ENCODE peak calls at places on chromosomes 4 and X, in six cellular contexts. T is natural killer cell, S is AG09309, B is A673, C is progenitor cell of endocrine pancreas, P is MCF 10A. Y is an unnamed sample.

GRCh38 chr4:1055721-1056590 is 44.5 kb downstream of the FGFRL1 start:
- DNase-seq in T (peak), S (no peak), B (no peak), C (no peak), P (no peak), Y (no peak)

GRCh38 chr4:94634266-94634665 is 123.5 kb upstream of the BMPR1B start:
- DNase-seq in T (no peak), S (peak), B (peak), C (no peak), P (no peak), Y (no peak)

GRCh38 chr4:985123-985830 is 1.6 kb upstream of the IDUA start:
- DNase-seq in T (peak), S (no peak), B (no peak), C (no peak), P (peak), Y (no peak)

GRCh38 chr4:8599657-8600056 is 7.1 kb downstream of the CPZ start:
- DNase-seq in T (no peak), S (peak), B (peak), C (no peak), P (peak), Y (no peak)

GRCh38 chrX:133633162-133633561 is 217.9 kb upstream of the GPC4 start:
- DNase-seq in T (no peak), S (no peak), B (no peak), C (no peak), P (no peak), Y (no peak)

GRCh38 chrX:3360881-3361280 is 14.4 kb upstream of the MXRA5 start:
- DNase-seq in T (no peak), S (no peak), B (no peak), C (no peak), P (no peak), Y (no peak)

GRCh38 chrX:140572724-140573123 is 67.9 kb upstream of the SOX3 start:
- DNase-seq in T (no peak), S (no peak), B (peak), C (peak), P (peak), Y (no peak)

GRCh38 chr4:186904104-186904503 is 180.4 kb upstream of the FAT1 start:
- DNase-seq in T (no peak), S (peak), B (peak), C (no peak), P (peak), Y (no peak)

GRCh38 chr4:55791666-55792065 is 27.9 kb upstream of the EXOC1L start:
- DNase-seq in T (no peak), S (no peak), B (no peak), C (no peak), P (peak), Y (no peak)

GRCh38 chrX:13293700-13294099 is 26.2 kb downstream of the ATXN3L start:
- DNase-seq in T (no peak), S (no peak), B (peak), C (no peak), P (peak), Y (no peak)

GRCh38 chr4:98421106-98421505 is 159.9 kb downstream of the RAP1GDS1 start:
- DNase-seq in T (no peak), S (peak), B (no peak), C (no peak), P (no peak), Y (no peak)

GRCh38 chrX:80812176-80812575 is 2.5 kb upstream of the BRWD3 start:
- DNase-seq in T (peak), S (no peak), B (peak), C (no peak), P (peak), Y (no peak)

GRCh38 chrX:12138366-12139313 is at the start of gene FRMPD4:
- DNase-seq in T (no peak), S (no peak), B (no peak), C (peak), P (no peak), Y (no peak)

GRCh38 chrX:121254336-121254735 is 206.9 kb downstream of the GLUD2 start:
- DNase-seq in T (no peak), S (no peak), B (peak), C (no peak), P (peak), Y (no peak)

GRCh38 chrX:143115466-143115865 is 89.7 kb downstream of the SPANXN4 start:
- DNase-seq in T (no peak), S (no peak), B (no peak), C (no peak), P (no peak), Y (no peak)

GRCh38 chrX:46574337-46574940 is 874 bp downstream of the CHST7 start:
- DNase-seq in T (peak), S (no peak), B (peak), C (peak), P (no peak), Y (peak)

GRCh38 chrX:7179446-7179845 is 31.5 kb upstream of the PUDP start:
- DNase-seq in T (no peak), S (no peak), B (no peak), C (no peak), P (no peak), Y (no peak)

GRCh38 chrX:7254144-7254543 is 106.2 kb upstream of the PUDP start:
- DNase-seq in T (no peak), S (no peak), B (no peak), C (no peak), P (no peak), Y (no peak)

GRCh38 chrX:151899622-151900021 is 13.1 kb upstream of the MAGEA4 start:
- DNase-seq in T (no peak), S (no peak), B (no peak), C (no peak), P (no peak), Y (no peak)

GRCh38 chrX:43677993-43678392 is 21.9 kb downstream of the MAOA start:
- DNase-seq in T (no peak), S (no peak), B (no peak), C (no peak), P (no peak), Y (no peak)

GRCh38 chr4:172865531-172866127 is 303.0 kb upstream of the GALNT7 start:
- DNase-seq in T (no peak), S (no peak), B (no peak), C (no peak), P (no peak), Y (no peak)

GRCh38 chrX:1305411-1305810 is 31.2 kb upstream of the IL3RA start:
- DNase-seq in T (no peak), S (no peak), B (no peak), C (no peak), P (no peak), Y (peak)

GRCh38 chrX:147978931-147979330 is 2.2 kb upstream of the FMR1NB start:
- DNase-seq in T (no peak), S (no peak), B (peak), C (no peak), P (peak), Y (no peak)

GRCh38 chr4:105624530-105624929 is 72.1 kb downstream of the ARHGEF38 start:
- DNase-seq in T (no peak), S (peak), B (no peak), C (no peak), P (peak), Y (no peak)

GRCh38 chr4:81504685-81505598 is 33.2 kb upstream of the RASGEF1B start:
- DNase-seq in T (peak), S (no peak), B (no peak), C (no peak), P (no peak), Y (no peak)

GRCh38 chr4:2135083-2135482 is 76.0 kb downstream of the NAT8L start:
- DNase-seq in T (no peak), S (no peak), B (peak), C (no peak), P (peak), Y (no peak)

GRCh38 chr4:27048350-27049100 is 187.9 kb downstream of the STIM2 start:
- DNase-seq in T (no peak), S (no peak), B (peak), C (no peak), P (peak), Y (no peak)

GRCh38 chrX:69229436-69229835 is 64.2 kb upstream of the PJA1 start:
- DNase-seq in T (no peak), S (peak), B (no peak), C (no peak), P (no peak), Y (no peak)

GRCh38 chr4:177448850-177449249 is 6.6 kb upstream of the AGA start:
- DNase-seq in T (no peak), S (peak), B (peak), C (no peak), P (no peak), Y (no peak)

GRCh38 chr4:188858696-188859095 is 719.5 kb downstream of the TRIML1 start:
- DNase-seq in T (no peak), S (no peak), B (no peak), C (no peak), P (no peak), Y (no peak)

GRCh38 chr4:121943941-121944340 is 7.9 kb downstream of the TRPC3 start:
- DNase-seq in T (no peak), S (no peak), B (peak), C (no peak), P (no peak), Y (no peak)

GRCh38 chr4:153541426-153542096 is 75.4 kb downstream of the TMEM131L start:
- DNase-seq in T (no peak), S (peak), B (no peak), C (no peak), P (peak), Y (no peak)

GRCh38 chr4:89000844-89001360 is 56.1 kb downstream of the FAM13A start:
- DNase-seq in T (no peak), S (no peak), B (peak), C (no peak), P (peak), Y (no peak)

GRCh38 chr4:130110760-130111159 is 1014.8 kb downstream of the C4orf33 start:
- DNase-seq in T (no peak), S (no peak), B (no peak), C (no peak), P (no peak), Y (no peak)

GRCh38 chrX:115017455-115017854 is at the start of gene IL13RA2:
- DNase-seq in T (no peak), S (no peak), B (no peak), C (no peak), P (no peak), Y (no peak)

GRCh38 chr4:183971938-183972490 is 66.9 kb downstream of the STOX2 start:
- DNase-seq in T (no peak), S (no peak), B (peak), C (no peak), P (no peak), Y (no peak)

GRCh38 chrX:154467556-154467955 is 9.5 kb downstream of the PLXNA3 start:
- DNase-seq in T (no peak), S (no peak), B (no peak), C (no peak), P (no peak), Y (no peak)

GRCh38 chr4:86934147-86934771 is 552 bp upstream of the AFF1 start:
- DNase-seq in T (no peak), S (no peak), B (no peak), C (no peak), P (no peak), Y (no peak)

DNA sequence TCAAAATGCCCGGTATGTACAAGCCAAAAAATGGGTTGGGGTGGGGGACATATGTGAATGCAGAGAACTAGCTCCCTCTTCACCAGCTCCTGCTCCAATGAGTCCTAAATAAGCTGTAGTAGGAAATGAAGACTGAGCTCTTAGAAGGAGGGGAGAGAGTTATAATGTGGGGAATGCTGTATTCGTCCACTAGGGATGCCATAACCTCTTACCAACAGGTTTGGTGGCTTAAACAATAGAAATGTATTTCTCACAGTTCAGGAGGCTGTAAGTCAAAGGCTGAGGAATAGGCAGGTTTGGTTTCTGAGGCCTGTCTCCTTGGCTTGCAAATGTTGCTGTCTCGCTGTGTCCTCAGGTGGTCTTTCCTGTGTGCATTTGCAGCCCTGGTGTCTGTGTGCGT is 4.4 kb upstream of the INPP4B start:
- DNase-seq in T (no peak), S (no peak), B (no peak), C (no peak), P (no peak), Y (no peak)
- TF ChIP-seq CTCF in T (no peak), S (peak), B (peak), C (peak), P (no peak), Y (peak)

GRCh38 chrX:49762175-49762704 is 66.5 kb upstream of the PAGE1 start:
- DNase-seq in T (no peak), S (no peak), B (no peak), C (no peak), P (no peak), Y (no peak)

GRCh38 chrX:49767231-49767630 is 61.9 kb upstream of the PAGE4 start:
- DNase-seq in T (no peak), S (no peak), B (no peak), C (no peak), P (no peak), Y (no peak)

GRCh38 chrX:49760288-49760885 is 64.6 kb upstream of the PAGE1 start:
- DNase-seq in T (no peak), S (no peak), B (no peak), C (no peak), P (no peak), Y (no peak)

GRCh38 chrX:49756692-49757091 is 60.9 kb upstream of the PAGE1 start:
- DNase-seq in T (no peak), S (no peak), B (no peak), C (no peak), P (no peak), Y (no peak)

GRCh38 chrX:49761481-49761880 is 65.7 kb upstream of the PAGE1 start:
- DNase-seq in T (no peak), S (no peak), B (peak), C (no peak), P (peak), Y (no peak)
- TF ChIP-seq CTCF in T (peak), S (peak), B (peak), C (peak), P (peak), Y (peak)

DNA sequence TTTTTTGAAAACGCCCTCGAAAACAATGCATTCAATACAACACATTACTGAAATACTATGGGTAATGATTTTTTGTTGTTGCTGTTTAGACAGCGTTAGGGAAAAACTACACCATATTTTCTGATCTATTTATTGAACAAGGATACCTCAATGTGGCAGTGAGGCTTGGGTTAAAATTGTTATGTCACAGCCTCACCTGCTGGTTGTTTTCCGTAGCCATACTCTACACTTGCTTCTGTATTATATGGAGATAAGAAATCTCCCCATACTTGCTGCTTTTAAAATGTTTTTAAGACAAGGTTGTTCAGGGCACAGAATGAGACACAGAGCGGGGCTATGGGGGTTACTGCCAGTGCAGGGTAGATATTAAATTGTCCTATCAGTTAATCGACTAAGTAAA is 221.6 kb upstream of the FTHL17 start:
- DNase-seq in T (no peak), S (no peak), B (no peak), C (no peak), P (peak), Y (no peak)
- TF ChIP-seq CTCF in T (no peak), S (no peak), B (peak), C (no peak), P (peak), Y (no peak)

GRCh38 chr4:127622923-127623754 is 9.6 kb upstream of the INTU start:
- DNase-seq in T (no peak), S (no peak), B (peak), C (peak), P (peak), Y (no peak)
- TF ChIP-seq CTCF in T (no peak), S (no peak), B (peak), C (peak), P (peak), Y (peak)

DNA sequence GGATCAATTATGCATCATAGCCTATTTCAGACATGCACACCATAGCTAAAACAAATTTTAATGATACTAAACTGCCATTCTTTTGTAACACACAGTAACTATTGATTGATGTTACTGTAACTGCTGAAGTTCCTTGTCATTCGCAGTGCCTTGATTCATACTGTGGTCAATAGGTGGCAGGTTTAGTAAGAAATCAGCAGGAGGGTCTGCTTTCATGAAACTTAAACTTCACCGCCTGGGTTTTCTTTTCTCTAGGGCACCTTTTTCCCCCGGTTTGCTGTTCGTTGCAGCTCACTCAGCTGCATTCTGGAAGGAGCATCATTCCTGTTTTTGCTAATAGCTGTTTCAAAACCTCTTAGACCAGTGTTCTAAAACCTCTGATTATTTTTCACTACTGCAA is 88.1 kb downstream of the RPA4 start:
- DNase-seq in T (no peak), S (no peak), B (no peak), C (no peak), P (no peak), Y (no peak)
- TF ChIP-seq CTCF in T (no peak), S (no peak), B (no peak), C (peak), P (no peak), Y (peak)

GRCh38 chr4:110637408-110638131 is 14.7 kb upstream of the PITX2 start:
- DNase-seq in T (no peak), S (no peak), B (peak), C (no peak), P (no peak), Y (no peak)
- TF ChIP-seq CTCF in T (no peak), S (peak), B (peak), C (peak), P (no peak), Y (peak)

DNA sequence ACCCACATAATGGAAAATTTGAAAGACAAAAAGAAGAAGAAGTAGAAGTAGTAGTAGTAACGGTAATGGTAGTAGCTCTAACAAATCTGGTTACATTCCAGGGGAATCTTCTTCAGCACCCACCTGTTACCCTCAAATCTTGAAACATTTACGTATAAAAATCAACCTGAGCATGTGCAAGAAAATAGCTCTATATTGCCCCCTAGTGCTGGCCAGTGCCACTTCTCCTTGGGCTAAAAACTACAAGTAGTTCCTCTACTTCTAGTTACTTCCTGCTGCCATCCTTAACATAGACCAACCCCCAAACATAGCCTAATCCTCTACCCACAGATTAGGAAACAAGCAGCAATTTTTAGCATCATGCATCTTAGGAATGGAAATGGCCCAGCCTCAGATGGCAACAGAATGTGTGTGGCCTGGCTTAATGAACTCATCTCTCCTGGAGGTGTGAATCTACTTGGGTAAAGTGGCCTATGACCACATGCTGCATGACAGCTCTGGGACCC is 3.1 kb downstream of the PDGFC start:
- DNase-seq in T (no peak), S (peak), B (peak), C (peak), P (peak), Y (no peak)
- TF ChIP-seq CTCF in T (no peak), S (peak), B (peak), C (peak), P (peak), Y (peak)

DNA sequence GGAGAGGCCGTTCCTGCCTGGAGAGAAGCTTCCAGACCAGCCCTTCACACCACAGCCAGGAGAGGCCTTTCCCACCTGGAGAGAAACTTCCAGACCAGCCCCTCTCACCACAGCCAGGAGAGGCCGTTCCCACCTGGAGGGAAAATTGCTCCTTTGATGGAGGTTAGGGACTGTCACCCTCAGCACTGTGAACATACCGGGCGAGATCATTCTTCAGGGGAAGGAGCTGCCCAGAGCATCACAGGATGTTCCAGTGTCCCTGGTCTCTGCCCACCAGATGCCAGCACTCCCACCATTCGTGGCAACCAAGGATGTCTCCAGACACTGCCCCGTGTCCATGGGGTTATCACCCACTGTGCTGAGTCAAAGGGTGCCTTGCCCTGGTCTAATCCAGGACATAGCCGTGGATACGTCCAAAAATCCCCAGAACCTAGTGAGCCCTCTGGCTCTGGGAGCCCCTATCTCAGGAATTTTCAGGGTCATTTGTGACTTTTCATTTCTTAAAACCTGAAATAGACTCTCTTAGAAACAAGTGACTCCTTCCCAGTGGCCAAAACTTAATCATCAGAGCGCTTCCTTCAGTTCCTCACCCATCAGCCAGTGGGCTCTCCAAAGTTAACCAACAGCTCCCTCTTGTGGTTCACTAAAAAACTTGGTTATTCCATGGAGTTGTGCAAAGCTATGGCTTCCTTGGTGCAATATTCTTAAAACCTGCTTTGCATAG is 80.2 kb downstream of the CRMP1 start:
- DNase-seq in T (no peak), S (peak), B (peak), C (no peak), P (peak), Y (no peak)
- TF ChIP-seq CTCF in T (peak), S (peak), B (peak), C (peak), P (peak), Y (peak)